ENCODE peak calls at places on chromosome 11, in four cellular contexts. Q, F, W and O are unnamed samples.

GRCh38 chr11:14414470-14415461 is 55.8 kb upstream of the RRAS2 start:
- DNase-seq in Q (no peak), F (no peak), W (no peak), O (no peak)

GRCh38 chr11:877565-877964 is 33.0 kb downstream of the CHID1 start:
- DNase-seq in Q (no peak), F (no peak), W (peak; percentile 71), O (no peak)

GRCh38 chr11:124199702-124200101 is 16.6 kb downstream of the OR10D3 start:
- DNase-seq in Q (no peak), F (peak; percentile 3), W (peak; percentile 25), O (no peak)

GRCh38 chr11:13745165-13745564 is 76.7 kb downstream of the FAR1 start:
- DNase-seq in Q (peak; percentile 84), F (no peak), W (no peak), O (no peak)

GRCh38 chr11:1458340-1459218 is 28.0 kb downstream of the MOB2 start:
- DNase-seq in Q (no peak), F (peak; percentile 52), W (peak; percentile 55), O (peak; percentile 54)

GRCh38 chr11:111452817-111453607 is 59.2 kb downstream of the BTG4 start:
- DNase-seq in Q (no peak), F (no peak), W (no peak), O (no peak)

GRCh38 chr11:95451261-95451660 is 220.3 kb upstream of the SESN3 start:
- DNase-seq in Q (no peak), F (no peak), W (no peak), O (no peak)

GRCh38 chr11:57574061-57574460 is 6.6 kb upstream of the UBE2L6 start:
- DNase-seq in Q (no peak), F (no peak), W (no peak), O (no peak)

GRCh38 chr11:109960831-109961230 is 132.4 kb upstream of the ZC3H12C start:
- DNase-seq in Q (no peak), F (no peak), W (no peak), O (peak; percentile 63)

GRCh38 chr11:44611687-44612437 is 46.4 kb downstream of the CD82 start:
- DNase-seq in Q (no peak), F (no peak), W (no peak), O (peak; percentile 36)

GRCh38 chr11:78100276-78101040 is 20.8 kb upstream of the NDUFC2 start:
- DNase-seq in Q (no peak), F (no peak), W (no peak), O (no peak)

GRCh38 chr11:128484172-128484571 is 103.2 kb downstream of the ETS1 start:
- DNase-seq in Q (no peak), F (peak; percentile 18), W (peak; percentile 55), O (no peak)

GRCh38 chr11:112004389-112004788 is 20.8 kb upstream of the DLAT start:
- DNase-seq in Q (no peak), F (peak; percentile 25), W (no peak), O (no peak)

GRCh38 chr11:834371-835316 is 1.9 kb downstream of the CD151 start:
- DNase-seq in Q (peak; percentile 93), F (peak; percentile 87), W (peak; percentile 95), O (peak; percentile 82)

GRCh38 chr11:20353829-20354434 is 9.6 kb upstream of the HTATIP2 start:
- DNase-seq in Q (peak; percentile 55), F (peak; percentile 56), W (peak; percentile 51), O (no peak)

GRCh38 chr11:111676878-111677585 is 74.8 kb downstream of the SIK2 start:
- DNase-seq in Q (peak; percentile 48), F (peak; percentile 45), W (no peak), O (no peak)

GRCh38 chr11:64642418-64642735 is 51.4 kb downstream of the SLC22A12 start:
- DNase-seq in Q (no peak), F (no peak), W (no peak), O (no peak)

GRCh38 chr11:19323502-19323901 is 82.8 kb upstream of the E2F8 start:
- DNase-seq in Q (peak; percentile 8), F (no peak), W (no peak), O (no peak)

GRCh38 chr11:86476109-86476861 is 101.6 kb downstream of the CCDC81 start:
- DNase-seq in Q (peak; percentile 61), F (no peak), W (no peak), O (peak; percentile 30)

GRCh38 chr11:96085349-96085910 is 161.5 kb upstream of the MTMR2 start:
- DNase-seq in Q (no peak), F (no peak), W (no peak), O (no peak)

GRCh38 chr11:58318532-58318931 is 40.3 kb downstream of the OR5B17 start:
- DNase-seq in Q (no peak), F (no peak), W (no peak), O (no peak)

GRCh38 chr11:6402061-6402470 is 11.8 kb downstream of the SMPD1 start:
- DNase-seq in Q (no peak), F (no peak), W (no peak), O (no peak)

GRCh38 chr11:106840993-106841392 is 177.3 kb downstream of the GUCY1A2 start:
- DNase-seq in Q (no peak), F (no peak), W (no peak), O (no peak)

DNA sequence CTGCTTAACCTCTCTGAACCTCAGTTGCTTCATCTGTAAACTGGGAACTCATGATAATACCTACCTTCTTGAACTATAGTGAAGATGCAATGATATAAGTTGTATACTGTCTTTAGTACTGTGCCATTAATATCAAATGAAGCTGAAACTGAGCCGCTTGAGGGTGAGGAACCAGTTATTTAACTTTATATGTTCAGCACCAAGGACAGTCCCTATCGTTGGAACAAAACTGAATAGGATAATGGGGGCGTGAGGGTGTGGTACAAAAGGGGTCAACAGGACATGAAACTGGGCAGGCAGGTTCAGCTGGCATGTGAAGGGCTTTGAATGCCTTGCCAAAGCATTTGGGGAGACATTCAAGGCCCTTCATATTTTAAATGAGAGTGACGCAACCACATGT is 112.6 kb downstream of the C11orf91 start:
- DNase-seq in Q (no peak), F (no peak), W (no peak), O (no peak)
- TF ChIP-seq CTCF in Q (no peak), F (no peak), W (no peak), O (no peak)

GRCh38 chr11:62392944-62393628 is 25.7 kb upstream of the SCGB1A1 start:
- DNase-seq in Q (no peak), F (peak; percentile 65), W (peak; percentile 82), O (no peak)
- TF ChIP-seq CTCF in Q (no peak), F (peak; percentile 48), W (peak; percentile 52), O (no peak)

GRCh38 chr11:84857746-84858145 is 769.4 kb downstream of the DLG2 start:
- DNase-seq in Q (no peak), F (no peak), W (no peak), O (no peak)

GRCh38 chr11:84854498-84854880 is 772.7 kb downstream of the DLG2 start:
- DNase-seq in Q (no peak), F (no peak), W (no peak), O (no peak)

GRCh38 chr11:84855846-84856245 is 771.3 kb downstream of the DLG2 start:
- DNase-seq in Q (no peak), F (no peak), W (no peak), O (no peak)

GRCh38 chr11:84853841-84854497 is 773.2 kb downstream of the DLG2 start:
- DNase-seq in Q (no peak), F (no peak), W (no peak), O (no peak)
- TF ChIP-seq CTCF in Q (no peak), F (no peak), W (no peak), O (no peak)

DNA sequence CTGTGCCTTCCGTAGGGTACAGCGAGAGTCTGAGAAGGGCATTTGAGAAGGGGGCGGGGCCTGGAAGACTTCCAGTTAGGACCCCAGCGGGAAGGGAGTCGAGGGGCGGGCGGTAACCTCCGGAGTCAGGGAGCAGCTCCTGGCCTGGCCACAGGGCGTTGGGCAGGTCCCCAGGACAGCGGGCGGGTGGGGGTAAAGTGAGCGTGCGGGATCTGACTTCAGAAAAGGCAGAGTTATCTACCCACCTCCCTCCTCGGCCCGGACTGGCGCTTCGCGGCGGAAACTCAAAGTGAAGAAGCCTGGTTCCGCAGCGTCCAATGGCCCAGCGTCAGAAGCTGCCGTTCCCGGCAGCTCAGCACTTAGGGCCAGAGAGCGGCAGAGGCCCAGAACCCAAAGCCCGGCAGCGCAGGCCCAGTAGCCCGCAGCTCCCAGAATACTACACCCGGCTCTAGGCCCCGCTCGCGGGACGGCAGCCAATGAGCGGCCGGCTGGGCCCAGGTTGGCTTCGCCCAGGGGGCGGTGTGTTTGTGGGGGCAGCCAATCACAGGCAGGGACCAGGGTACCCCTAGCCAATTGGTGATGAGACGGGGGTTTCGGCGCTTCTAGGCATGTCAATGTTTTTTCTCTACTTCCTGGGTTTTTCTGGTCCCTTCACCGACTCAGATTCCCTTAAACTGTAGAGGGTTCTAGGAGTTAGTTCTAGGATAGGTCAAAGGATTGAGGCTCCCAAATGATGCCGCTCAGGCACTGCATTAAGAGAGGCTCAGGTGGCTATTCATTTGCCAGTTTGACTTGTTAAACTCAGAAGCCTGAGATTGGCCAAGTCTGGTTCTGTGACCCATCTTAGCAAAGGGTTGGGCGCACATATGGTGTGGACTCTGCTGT is at the start of gene TRIM68:
- DNase-seq in Q (peak; percentile 95), F (peak; percentile 98), W (peak; percentile 96), O (peak; percentile 98)
- TF ChIP-seq CTCF in Q (no peak), F (no peak), W (no peak), O (peak; percentile 21)

GRCh38 chr11:61948505-61948904 is 1.6 kb upstream of the BEST1 start:
- DNase-seq in Q (no peak), F (no peak), W (no peak), O (no peak)

GRCh38 chr11:61950035-61950547 is at the start of gene BEST1:
- DNase-seq in Q (no peak), F (no peak), W (no peak), O (no peak)

GRCh38 chr11:61951484-61952135 is 1.5 kb downstream of the BEST1 start:
- DNase-seq in Q (no peak), F (no peak), W (no peak), O (no peak)

GRCh38 chr11:61947486-61948210 is 2.5 kb upstream of the BEST1 start:
- DNase-seq in Q (peak; percentile 84), F (peak; percentile 81), W (peak; percentile 82), O (peak; percentile 85)

GRCh38 chr11:61949169-61950034 is 749 bp upstream of the BEST1 start:
- DNase-seq in Q (peak; percentile 76), F (peak; percentile 74), W (peak; percentile 71), O (peak; percentile 70)
- TF ChIP-seq CTCF in Q (no peak), F (no peak), W (no peak), O (no peak)